ENCODE peak calls at places on chromosomes 2 and 18, in four cellular contexts. Y is CD4-positive, alpha-beta memory T cell; L is aorta; Z is lower lobe of right lung. P is an unnamed sample.

GRCh38 chr2:190190507-190190906 is 128.0 kb upstream of the MSTN start:
- DNase-seq in Y (no peak), L (no peak), Z (no peak), P (no peak)

GRCh38 chr18:22399949-22400348 is 17.8 kb downstream of the CTAGE1 start:
- DNase-seq in Y (no peak), L (no peak), Z (no peak), P (no peak)

GRCh38 chr2:199011908-199012307 is 445.8 kb downstream of the SATB2 start:
- DNase-seq in Y (no peak), L (peak; percentile 41), Z (no peak), P (no peak)

GRCh38 chr18:22683196-22683676 is 249.9 kb upstream of the RBBP8 start:
- DNase-seq in Y (no peak), L (peak; percentile 83), Z (no peak), P (peak; percentile 76)

GRCh38 chr18:59139291-59139614 is 431 bp upstream of the SEC11C start:
- DNase-seq in Y (peak; percentile 96), L (peak; percentile 95), Z (peak; percentile 93), P (peak; percentile 82)

GRCh38 chr2:60556441-60556997 is 3.1 kb upstream of the BCL11A start:
- DNase-seq in Y (no peak), L (no peak), Z (no peak), P (no peak)

GRCh38 chr2:49753344-49753930 is 599.1 kb upstream of the FSHR start:
- DNase-seq in Y (no peak), L (no peak), Z (no peak), P (no peak)

GRCh38 chr2:24245986-24246779 is 71.3 kb downstream of the FAM228A start:
- DNase-seq in Y (no peak), L (no peak), Z (no peak), P (no peak)

GRCh38 chr2:216057688-216058193 is 23.9 kb downstream of the PECR start:
- DNase-seq in Y (peak; percentile 62), L (no peak), Z (peak; percentile 55), P (no peak)

GRCh38 chr2:159798376-159798724 is 342 bp upstream of the CD302 start:
- DNase-seq in Y (no peak), L (no peak), Z (no peak), P (no peak)

GRCh38 chr2:9179572-9180201 is 26.9 kb upstream of the ASAP2 start:
- DNase-seq in Y (no peak), L (peak; percentile 87), Z (no peak), P (peak; percentile 78)

GRCh38 chr2:212032032-212032431 is 506.6 kb downstream of the ERBB4 start:
- DNase-seq in Y (no peak), L (no peak), Z (no peak), P (no peak)

GRCh38 chr2:215532844-215533243 is 97.0 kb upstream of the FN1 start:
- DNase-seq in Y (no peak), L (no peak), Z (no peak), P (no peak)

GRCh38 chr18:27627927-27628326 is 442.8 kb upstream of the CHST9 start:
- DNase-seq in Y (no peak), L (no peak), Z (no peak), P (no peak)

GRCh38 chr2:205139822-205140612 is 542.3 kb upstream of the NRP2 start:
- DNase-seq in Y (no peak), L (peak; percentile 52), Z (peak; percentile 59), P (no peak)

GRCh38 chr2:163213699-163214098 is 375.1 kb upstream of the KCNH7 start:
- DNase-seq in Y (no peak), L (no peak), Z (no peak), P (no peak)

GRCh38 chr18:48680339-48680738 is 141.5 kb downstream of the CTIF start:
- DNase-seq in Y (no peak), L (peak; percentile 78), Z (no peak), P (no peak)

GRCh38 chr2:3222636-3223035 is 155.0 kb downstream of the EIPR1 start:
- DNase-seq in Y (peak; percentile 78), L (no peak), Z (no peak), P (no peak)

GRCh38 chr2:199992296-199992695 is 36.9 kb downstream of the MAIP1 start:
- DNase-seq in Y (no peak), L (no peak), Z (no peak), P (no peak)

GRCh38 chr2:174259981-174260380 is 11.6 kb upstream of the OLA1 start:
- DNase-seq in Y (no peak), L (no peak), Z (no peak), P (no peak)

GRCh38 chr18:23166863-23167531 is 31.7 kb downstream of the CABLES1 start:
- DNase-seq in Y (no peak), L (no peak), Z (no peak), P (no peak)

GRCh38 chr2:70960833-70961647 is 17.4 kb upstream of the ANKRD53 start:
- DNase-seq in Y (no peak), L (peak; percentile 61), Z (no peak), P (no peak)

GRCh38 chr2:225930687-225931086 is 531.2 kb downstream of the NYAP2 start:
- DNase-seq in Y (no peak), L (no peak), Z (no peak), P (no peak)

GRCh38 chr2:232286011-232286868 is 92.3 kb upstream of the ALPP start:
- DNase-seq in Y (no peak), L (no peak), Z (no peak), P (no peak)

GRCh38 chr2:155372969-155373368 is 674.5 kb downstream of the KCNJ3 start:
- DNase-seq in Y (no peak), L (no peak), Z (no peak), P (no peak)

GRCh38 chr18:75582940-75583339 is 155.4 kb upstream of the SMIM21 start:
- DNase-seq in Y (no peak), L (no peak), Z (no peak), P (no peak)

GRCh38 chr2:12715878-12716249 is 872 bp upstream of the TRIB2 start:
- DNase-seq in Y (peak; percentile 81), L (peak; percentile 89), Z (peak; percentile 86), P (no peak)

GRCh38 chr2:143816927-143817326 is 687.7 kb downstream of the ARHGAP15 start:
- DNase-seq in Y (no peak), L (no peak), Z (no peak), P (no peak)

GRCh38 chr2:229313591-229313990 is 42.5 kb upstream of the PID1 start:
- DNase-seq in Y (no peak), L (no peak), Z (no peak), P (no peak)

GRCh38 chr2:30280596-30281434 is 49.5 kb downstream of the LBH start:
- DNase-seq in Y (no peak), L (no peak), Z (no peak), P (no peak)

GRCh38 chr2:241507430-241508239 is 749 bp downstream of the STK25 start:
- DNase-seq in Y (peak; percentile 12), L (peak; percentile 88), Z (peak; percentile 76), P (no peak)

GRCh38 chr2:112305132-112305531 is 29.7 kb downstream of the ZC3H6 start:
- DNase-seq in Y (no peak), L (no peak), Z (no peak), P (no peak)

GRCh38 chr2:16257725-16258028 is 317.3 kb downstream of the MYCN start:
- DNase-seq in Y (no peak), L (no peak), Z (no peak), P (no peak)

GRCh38 chr2:197573608-197574007 is 57.7 kb downstream of the MOB4 start:
- DNase-seq in Y (no peak), L (no peak), Z (no peak), P (no peak)

GRCh38 chr2:197576631-197577030 is 60.8 kb downstream of the MOB4 start:
- DNase-seq in Y (no peak), L (no peak), Z (no peak), P (no peak)

GRCh38 chr2:197575987-197576386 is 60.1 kb downstream of the MOB4 start:
- DNase-seq in Y (no peak), L (no peak), Z (no peak), P (no peak)

GRCh38 chr2:197571622-197572271 is 55.9 kb downstream of the MOB4 start:
- DNase-seq in Y (no peak), L (no peak), Z (no peak), P (no peak)

GRCh38 chr2:197577446-197577845 is 61.6 kb downstream of the MOB4 start:
- DNase-seq in Y (no peak), L (no peak), Z (no peak), P (no peak)
- H3K9me3 ChIP-seq in Y (no peaks in the 10 kb centered on the region), L (no peaks in the 10 kb centered on the region), Z (peaks cover 7% of the 10 kb centered on the region), P (no peaks in the 10 kb centered on the region)

DNA sequence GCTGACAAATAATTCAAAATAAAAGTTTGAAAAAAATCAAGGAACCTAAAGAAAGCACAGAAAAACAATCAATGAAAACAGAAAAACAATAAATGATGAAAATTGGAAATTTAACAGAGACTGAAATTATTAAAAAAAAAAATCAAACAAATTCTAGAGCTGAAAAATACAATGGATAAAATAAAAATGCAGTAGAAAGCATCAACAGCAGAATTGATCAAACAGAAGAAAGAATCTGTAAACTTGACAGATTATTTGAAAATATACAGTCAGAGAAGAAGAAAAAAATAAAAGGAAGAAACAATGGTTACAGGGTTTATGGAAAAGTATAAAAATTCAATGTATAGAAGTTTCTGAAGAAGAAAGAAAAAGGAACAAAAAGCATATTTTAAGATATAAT is 16.2 kb downstream of the SERPINB4 start:
- DNase-seq in Y (no peak), L (no peak), Z (no peak), P (no peak)
- H3K9me3 ChIP-seq in Y (peaks cover 15% of the 10 kb centered on the region), L (peaks cover 10% of the 10 kb centered on the region), Z (peaks cover 22% of the 10 kb centered on the region), P (no peaks in the 10 kb centered on the region)

GRCh38 chr18:39424261-39424660 is 1858.7 kb upstream of the CELF4 start:
- DNase-seq in Y (no peak), L (no peak), Z (no peak), P (no peak)
- H3K9me3 ChIP-seq in Y (no peaks in the 10 kb centered on the region), L (no peaks in the 10 kb centered on the region), Z (no peaks in the 10 kb centered on the region), P (no peaks in the 10 kb centered on the region)

GRCh38 chr2:235480614-235481013 is 13.2 kb upstream of the AGAP1 start:
- DNase-seq in Y (no peak), L (no peak), Z (no peak), P (no peak)
- H3K9me3 ChIP-seq in Y (no peaks in the 10 kb centered on the region), L (no peaks in the 10 kb centered on the region), Z (no peaks in the 10 kb centered on the region), P (no peaks in the 10 kb centered on the region)

GRCh38 chr2:469521-469920 is 181.6 kb upstream of the ALKAL2 start:
- DNase-seq in Y (no peak), L (no peak), Z (no peak), P (no peak)
- H3K9me3 ChIP-seq in Y (no peaks in the 10 kb centered on the region), L (peaks cover 1% of the 10 kb centered on the region), Z (no peaks in the 10 kb centered on the region), P (peaks cover 4% of the 10 kb centered on the region)

GRCh38 chr2:83143946-83144345 is 1315.1 kb downstream of the SUCLG1 start:
- DNase-seq in Y (no peak), L (no peak), Z (no peak), P (no peak)

GRCh38 chr2:83142934-83143333 is 1316.1 kb downstream of the SUCLG1 start:
- DNase-seq in Y (no peak), L (no peak), Z (no peak), P (no peak)
- H3K9me3 ChIP-seq in Y (no peaks in the 10 kb centered on the region), L (no peaks in the 10 kb centered on the region), Z (no peaks in the 10 kb centered on the region), P (no peaks in the 10 kb centered on the region)

DNA sequence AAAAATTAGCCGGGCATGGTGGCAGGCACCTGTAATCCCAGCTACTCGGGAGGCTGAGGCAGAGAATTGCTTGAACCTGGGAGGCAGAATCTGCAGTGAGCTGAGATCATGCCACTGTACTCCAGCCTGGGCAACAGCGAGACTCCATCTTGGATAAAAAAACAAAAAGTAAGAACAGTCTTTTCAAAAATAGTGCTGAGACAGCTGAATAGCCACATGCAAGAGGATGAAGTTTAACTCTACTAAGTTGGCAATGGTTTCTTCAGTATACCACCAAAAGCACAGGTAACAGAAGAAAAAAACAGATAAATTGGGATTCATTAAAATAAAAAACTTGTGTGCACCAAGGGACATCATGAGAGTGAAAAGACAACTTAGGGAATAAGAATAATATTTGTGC is 112.4 kb downstream of the HS6ST1 start:
- DNase-seq in Y (no peak), L (no peak), Z (no peak), P (no peak)
- H3K9me3 ChIP-seq in Y (no peaks in the 10 kb centered on the region), L (peaks cover 2% of the 10 kb centered on the region), Z (no peaks in the 10 kb centered on the region), P (no peaks in the 10 kb centered on the region)

GRCh38 chr18:79928563-79928960 is 22.9 kb downstream of the SLC66A2 start:
- DNase-seq in Y (no peak), L (peak; percentile 47), Z (peak; percentile 12), P (no peak)
- H3K9me3 ChIP-seq in Y (peaks cover 9% of the 10 kb centered on the region), L (peaks cover 6% of the 10 kb centered on the region), Z (peaks cover 41% of the 10 kb centered on the region), P (peaks cover 27% of the 10 kb centered on the region)

P was measured in RWPE2.